ENCODE peak calls at places on chromosomes 11 and 22, in five cellular contexts. One of them, this sample, is unnamed.

GRCh38 chr22:42282943-42283287 is 12.5 kb upstream of the TCF20 start:
- ATAC-seq in Right ventricle myocardium superior: no peak
- ATAC-seq in heart right ventricle: no peak
- ATAC-seq in esophagus mucosa: no peak
- ATAC-seq in A549: no peak
- ATAC-seq in this sample: no peak

GRCh38 chr11:117305145-117305544 is 10.9 kb downstream of the BACE1 start:
- ATAC-seq in esophagus mucosa: no peak
- ATAC-seq in heart right ventricle: no peak
- ATAC-seq in A549: no peak
- ATAC-seq in Right ventricle myocardium superior: no peak
- ATAC-seq in this sample: no peak

GRCh38 chr22:20102203-20102780 is 13.6 kb upstream of the RANBP1 start:
- ATAC-seq in A549: peak; percentile 66
- ATAC-seq in heart right ventricle: no peak
- ATAC-seq in Right ventricle myocardium superior: no peak
- ATAC-seq in esophagus mucosa: no peak
- ATAC-seq in this sample: no peak

GRCh38 chr11:57205046-57205671 is 23.4 kb downstream of the LRRC55 start:
- ATAC-seq in A549: no peak
- ATAC-seq in Right ventricle myocardium superior: no peak
- ATAC-seq in esophagus mucosa: peak; percentile 35
- ATAC-seq in heart right ventricle: peak; percentile 49
- ATAC-seq in this sample: peak; percentile 39

GRCh38 chr22:30810105-30810504 is 115.4 kb downstream of the OSBP2 start:
- ATAC-seq in Right ventricle myocardium superior: no peak
- ATAC-seq in esophagus mucosa: no peak
- ATAC-seq in heart right ventricle: no peak
- ATAC-seq in A549: no peak
- ATAC-seq in this sample: no peak

GRCh38 chr11:78828582-78829520 is 254.2 kb upstream of the NARS2 start:
- ATAC-seq in A549: no peak
- ATAC-seq in Right ventricle myocardium superior: peak; percentile 53
- ATAC-seq in heart right ventricle: peak; percentile 71
- ATAC-seq in esophagus mucosa: no peak
- ATAC-seq in this sample: no peak

GRCh38 chr11:129614256-129614944 is 201.2 kb upstream of the TMEM45B start:
- ATAC-seq in Right ventricle myocardium superior: no peak
- ATAC-seq in esophagus mucosa: no peak
- ATAC-seq in heart right ventricle: no peak
- ATAC-seq in A549: no peak
- ATAC-seq in this sample: no peak

GRCh38 chr11:134171951-134172350 is 51.8 kb downstream of the NCAPD3 start:
- ATAC-seq in heart right ventricle: no peak
- ATAC-seq in Right ventricle myocardium superior: no peak
- ATAC-seq in A549: no peak
- ATAC-seq in esophagus mucosa: no peak
- ATAC-seq in this sample: no peak